ENCODE peak calls at places on chromosome 19, in seven cellular contexts. Z, G, T, V, U, J and F are unnamed samples.

GRCh38 chr19:29666634-29667389 is 1.6 kb downstream of the PLEKHF1 start:
- DNase-seq in Z (peak), T (peak), G (no peak), V (no peak), U (no peak), J (no peak), F (no peak)

GRCh38 chr19:10520652-10521318 is 3.5 kb upstream of the S1PR5 start:
- DNase-seq in T (no peak), J (no peak), V (no peak), U (no peak), Z (no peak), G (no peak), F (no peak)

GRCh38 chr19:20611866-20612265 is 46.3 kb upstream of the ZNF737 start:
- DNase-seq in G (no peak), J (no peak), Z (no peak), U (no peak), T (no peak), V (no peak), F (no peak)

GRCh38 chr19:16435238-16435911 is 36.4 kb downstream of the EPS15L1 start:
- DNase-seq in U (no peak), T (peak), G (no peak), V (no peak), J (no peak), Z (peak), F (no peak)

GRCh38 chr19:23547816-23548430 is 139.1 kb downstream of the ZNF675 start:
- DNase-seq in Z (no peak), G (no peak), J (no peak), V (no peak), U (no peak), T (no peak), F (no peak)

GRCh38 chr19:21841784-21842097 is 5.8 kb upstream of the ZNF43 start:
- DNase-seq in J (no peak), U (no peak), V (no peak), Z (no peak), T (no peak), G (no peak), F (no peak)

GRCh38 chr19:1488282-1488601 is 1.9 kb downstream of the PCSK4 start:
- DNase-seq in J (no peak), V (no peak), T (no peak), Z (no peak), U (no peak), G (no peak), F (no peak)

GRCh38 chr19:55536951-55537740 is at the start of gene SBK2:
- DNase-seq in Z (no peak), T (no peak), J (no peak), V (no peak), U (no peak), G (no peak), F (no peak)

GRCh38 chr19:51531349-51532315 is at the start of gene SIGLEC6:
- DNase-seq in G (peak), U (no peak), T (no peak), J (no peak), Z (peak), V (no peak), F (no peak)

GRCh38 chr19:29309637-29310036 is 96.7 kb upstream of the UQCRFS1 start:
- DNase-seq in J (no peak), V (no peak), Z (no peak), G (no peak), U (no peak), T (no peak), F (no peak)

GRCh38 chr19:18674616-18675015 is 8.9 kb upstream of the CRTC1 start:
- DNase-seq in T (no peak), G (no peak), J (no peak), U (no peak), Z (no peak), V (no peak), F (no peak)

GRCh38 chr19:49149652-49150105 is 5.5 kb downstream of the HRC start:
- DNase-seq in J (no peak), V (no peak), T (peak), G (no peak), U (peak), Z (peak), F (no peak)

GRCh38 chr19:47703301-47703700 is 9.9 kb upstream of the EHD2 start:
- DNase-seq in V (no peak), T (no peak), G (no peak), J (no peak), Z (no peak), U (no peak), F (no peak)

GRCh38 chr19:51354742-51355148 is 11.4 kb downstream of the ETFB start:
- DNase-seq in G (no peak), J (no peak), T (no peak), V (no peak), U (no peak), Z (no peak), F (no peak)

GRCh38 chr19:50537769-50538230 is 24.1 kb upstream of the ASPDH start:
- DNase-seq in T (peak), G (peak), U (peak), J (no peak), Z (peak), V (peak), F (peak)

GRCh38 chr19:1944916-1945561 is 4.1 kb downstream of the CSNK1G2 start:
- DNase-seq in Z (no peak), V (no peak), T (no peak), G (no peak), U (no peak), J (no peak), F (no peak)

GRCh38 chr19:50796128-50796633 is 6.0 kb downstream of the ACP4 start:
- DNase-seq in G (no peak), V (no peak), J (no peak), T (no peak), U (no peak), Z (no peak), F (no peak)

GRCh38 chr19:47421244-47421786 is 2.0 kb upstream of the MEIS3 start:
- DNase-seq in G (no peak), V (no peak), Z (no peak), U (no peak), T (no peak), J (no peak), F (no peak)

GRCh38 chr19:53877361-53877766 is 4.6 kb upstream of the PRKCG start:
- DNase-seq in Z (no peak), J (no peak), T (peak), U (no peak), G (no peak), V (no peak), F (no peak)

GRCh38 chr19:31054430-31054829 is 294.8 kb downstream of the TSHZ3 start:
- DNase-seq in Z (no peak), J (no peak), T (peak), V (no peak), U (no peak), G (no peak), F (peak)

GRCh38 chr19:8322638-8322997 is 1.3 kb downstream of the RPS28 start:
- DNase-seq in Z (no peak), T (no peak), U (no peak), V (no peak), G (no peak), J (no peak), F (no peak)

GRCh38 chr19:31000913-31001312 is 348.3 kb downstream of the TSHZ3 start:
- DNase-seq in G (no peak), U (no peak), Z (no peak), T (no peak), J (no peak), V (no peak), F (no peak)

GRCh38 chr19:33558846-33559245 is 37.3 kb upstream of the PEPD start:
- DNase-seq in Z (no peak), T (peak), V (no peak), J (no peak), U (no peak), G (no peak), F (no peak)

GRCh38 chr19:30077851-30078355 is 135.9 kb downstream of the URI1 start:
- DNase-seq in U (no peak), G (no peak), V (no peak), T (no peak), Z (no peak), J (no peak), F (no peak)